ENCODE peak calls at places on chromosomes 11 and 22, in nine cellular contexts. D is amniotic stem cell; M is fibroblast of pulmonary artery; V is HEK293T; U is body of pancreas; H is activated CD4-positive, alpha-beta T cell treated with anti-CD3 and anti-CD28 coated beads for 24 hours; Y is NCI-H510A; J is HS-5; Z is brain microvascular endothelial cell. L is an unnamed sample.

GRCh38 chr11:111718436-111719325 is 47.5 kb downstream of the PPP2R1B start:
- DNase-seq in D (no peak), M (peak; percentile 66), V (no peak), U (no peak), H (no peak), Y (no peak), J (no peak), Z (peak; percentile 66), L (no peak)

GRCh38 chr11:2156416-2157182 is 4.4 kb downstream of the INS start:
- DNase-seq in D (peak; percentile 41), M (peak; percentile 57), V (peak; percentile 83), U (peak; percentile 86), H (peak; percentile 40), Y (no peak), J (no peak), Z (peak; percentile 62), L (peak; percentile 99)

GRCh38 chr11:128725630-128726461 is 32.0 kb downstream of the FLI1 start:
- DNase-seq in D (no peak), M (peak; percentile 51), V (no peak), U (no peak), H (peak; percentile 46), Y (no peak), J (no peak), Z (no peak), L (no peak)

GRCh38 chr11:46431211-46431610 is 39.6 kb upstream of the CHRM4 start:
- DNase-seq in D (no peak), M (no peak), V (no peak), U (no peak), H (no peak), Y (no peak), J (no peak), Z (no peak), L (no peak)

GRCh38 chr11:61682093-61682732 is 2.0 kb downstream of the DAGLA start:
- DNase-seq in D (no peak), M (no peak), V (no peak), U (peak; percentile 69), H (no peak), Y (peak; percentile 43), J (no peak), Z (peak; percentile 47), L (peak; percentile 96)

GRCh38 chr11:62138630-62139425 is 15.0 kb downstream of the INCENP start:
- DNase-seq in D (no peak), M (no peak), V (no peak), U (no peak), H (no peak), Y (no peak), J (no peak), Z (no peak), L (peak; percentile 27)

GRCh38 chr22:37316875-37317371 is 34.6 kb downstream of the CYTH4 start:
- DNase-seq in D (peak; percentile 71), M (peak; percentile 92), V (peak; percentile 92), U (peak; percentile 81), H (peak; percentile 56), Y (no peak), J (no peak), Z (peak; percentile 77), L (peak; percentile 97)

GRCh38 chr11:10856689-10857603 is 907 bp downstream of the ZBED5 start:
- DNase-seq in D (no peak), M (peak; percentile 37), V (peak; percentile 28), U (peak; percentile 37), H (peak; percentile 6), Y (no peak), J (no peak), Z (peak; percentile 11), L (peak; percentile 14)

GRCh38 chr11:76314741-76315090 is 66.2 kb downstream of the THAP12 start:
- DNase-seq in D (no peak), M (peak; percentile 18), V (no peak), U (no peak), H (no peak), Y (no peak), J (peak; percentile 45), Z (peak; percentile 25), L (no peak)

GRCh38 chr22:24380220-24381218 is 46.9 kb upstream of the ADORA2A start:
- DNase-seq in D (no peak), M (no peak), V (no peak), U (no peak), H (no peak), Y (no peak), J (no peak), Z (no peak), L (no peak)

GRCh38 chr11:66727282-66727882 is 1.6 kb downstream of the SPTBN2 start:
- DNase-seq in D (no peak), M (peak; percentile 10), V (peak; percentile 54), U (peak; percentile 30), H (no peak), Y (no peak), J (no peak), Z (peak; percentile 11), L (peak; percentile 90)

GRCh38 chr11:121385693-121386092 is 66.4 kb upstream of the SORL1 start:
- DNase-seq in D (no peak), M (no peak), V (no peak), U (no peak), H (no peak), Y (no peak), J (no peak), Z (no peak), L (no peak)

GRCh38 chr11:120977470-120977869 is 46.4 kb upstream of the TBCEL start:
- DNase-seq in D (no peak), M (no peak), V (no peak), U (no peak), H (no peak), Y (no peak), J (no peak), Z (no peak), L (no peak)

GRCh38 chr11:134040386-134041297 is 28.2 kb upstream of the JAM3 start:
- DNase-seq in D (peak; percentile 77), M (peak; percentile 56), V (no peak), U (no peak), H (no peak), Y (no peak), J (no peak), Z (peak; percentile 89), L (peak; percentile 85)

GRCh38 chr11:26730711-26731460 is 9.0 kb upstream of the SLC5A12 start:
- DNase-seq in D (no peak), M (peak; percentile 38), V (no peak), U (no peak), H (no peak), Y (no peak), J (no peak), Z (peak; percentile 24), L (no peak)

GRCh38 chr11:62544521-62545436 is 1.8 kb downstream of the AHNAK start:
- DNase-seq in D (no peak), M (no peak), V (peak; percentile 33), U (peak; percentile 16), H (no peak), Y (no peak), J (no peak), Z (no peak), L (peak; percentile 73)

GRCh38 chr22:17808688-17809403 is 34.6 kb upstream of the BID start:
- DNase-seq in D (no peak), M (peak; percentile 23), V (no peak), U (no peak), H (no peak), Y (peak; percentile 62), J (no peak), Z (peak; percentile 44), L (no peak)